ENCODE peak calls at places on chromosome 2, in five cellular contexts. H is head of caudate nucleus, A is NCI-H510A treated with DMSO at 0.1 percent for 48 hours, Z is thyroid gland, E is tibial nerve. R is an unnamed sample.
A peak's percentile ranks its signal among the peaks of the same experiment; 100 is the strongest.

GRCh38 chr2:78318275-78318674 is 707.2 kb upstream of the REG3G start:
- DNase-seq in Z (no peak), H (no peak), A (no peak), E (no peak), R (no peak)

GRCh38 chr2:58448065-58448507 is 207.0 kb upstream of the FANCL start:
- DNase-seq in Z (peak; percentile 26), E (peak; percentile 31), H (peak; percentile 20), A (peak; percentile 69), R (peak; percentile 64)

GRCh38 chr2:157677941-157678340 is 49.3 kb upstream of the ACVR1C start:
- DNase-seq in A (no peak), H (no peak), Z (no peak), E (no peak), R (no peak)

GRCh38 chr2:105952131-105952530 is 207.4 kb downstream of the NCK2 start:
- DNase-seq in E (no peak), H (no peak), Z (no peak), A (no peak), R (no peak)

GRCh38 chr2:20151116-20151571 is 73.8 kb downstream of the SDC1 start:
- DNase-seq in E (no peak), A (no peak), H (no peak), Z (no peak), R (no peak)

GRCh38 chr2:144131042-144131441 is 388.9 kb downstream of the ZEB2 start:
- DNase-seq in Z (no peak), H (no peak), A (no peak), E (no peak), R (no peak)

GRCh38 chr2:109238580-109238979 is 109.6 kb downstream of the SH3RF3 start:
- DNase-seq in Z (peak; percentile 43), A (peak; percentile 24), E (peak; percentile 61), H (peak; percentile 62), R (no peak)

GRCh38 chr2:58734365-58734764 is 493.2 kb upstream of the FANCL start:
- DNase-seq in Z (no peak), A (peak; percentile 5), H (no peak), E (no peak), R (no peak)

GRCh38 chr2:199455533-199456382 is 2.0 kb downstream of the SATB2 start:
- DNase-seq in H (no peak), Z (no peak), A (peak; percentile 76), E (no peak), R (peak; percentile 78)

GRCh38 chr2:217866457-217866856 is 136.3 kb downstream of the TNS1 start:
- DNase-seq in E (no peak), H (no peak), A (no peak), Z (no peak), R (peak; percentile 8)

GRCh38 chr2:33209976-33210375 is 263.2 kb downstream of the LTBP1 start:
- DNase-seq in A (no peak), E (no peak), Z (no peak), H (no peak), R (no peak)